ENCODE peak calls at places on chromosomes 12 and 14, in ten cellular contexts. T is AML-193, R is IMR-90, D is NAMALWA, B is left ventricle myocardium superior, H is left lobe of liver, V is pancreas, P is frontal cortex, F is adipocyte, U is T47D. C is an unnamed sample.

GRCh38 chr12:55446334-55446733 is 2.5 kb downstream of the OR6C2 start:
- DNase-seq in T (no peak), B (no peak), F (no peak), D (no peak), P (no peak), H (no peak), U (peak), R (no peak), V (no peak), C (no peak)

GRCh38 chr14:32711103-32711680 is 227.5 kb upstream of the NPAS3 start:
- DNase-seq in D (peak), T (no peak), P (no peak), H (no peak), V (no peak), B (no peak), R (peak), F (peak), U (peak), C (peak)

GRCh38 chr12:19120795-19121194 is 8.7 kb upstream of the PLEKHA5 start:
- DNase-seq in B (no peak), T (no peak), F (peak), P (no peak), U (no peak), D (no peak), R (peak), H (no peak), V (no peak), C (no peak)

GRCh38 chr12:54330442-54330841 is 5.5 kb downstream of the COPZ1 start:
- DNase-seq in F (no peak), P (no peak), R (no peak), B (no peak), D (no peak), U (no peak), V (no peak), H (no peak), T (no peak), C (no peak)

GRCh38 chr14:72583316-72584272 is 310.3 kb downstream of the DPF3 start:
- DNase-seq in B (no peak), F (no peak), D (no peak), T (no peak), H (peak), U (no peak), R (peak), V (no peak), P (no peak), C (peak)

GRCh38 chr14:32203928-32204357 is 874 bp upstream of the RNU6-8 start:
- DNase-seq in R (no peak), H (peak), F (peak), V (no peak), D (peak), U (no peak), P (no peak), T (no peak), B (peak), C (peak)

GRCh38 chr12:67364228-67364627 is 95.1 kb downstream of the CAND1 start:
- DNase-seq in B (peak), F (no peak), H (no peak), T (no peak), R (no peak), V (no peak), P (no peak), D (no peak), U (no peak), C (no peak)

GRCh38 chr14:93959239-93960107 is 16.9 kb downstream of the ASB2 start:
- DNase-seq in T (peak), D (peak), V (no peak), H (no peak), B (peak), P (no peak), R (peak), U (no peak), F (peak), C (peak)

GRCh38 chr14:72332871-72333270 is 400.6 kb downstream of the RGS6 start:
- DNase-seq in T (no peak), F (no peak), D (no peak), B (no peak), H (no peak), V (no peak), R (no peak), P (no peak), U (no peak), C (no peak)

GRCh38 chr12:3273409-3273853 is 196.3 kb downstream of the TSPAN9 start:
- DNase-seq in U (no peak), T (no peak), R (peak), F (peak), D (no peak), V (no peak), H (no peak), P (no peak), B (no peak), C (no peak)

GRCh38 chr12:13591488-13591887 is 389.9 kb downstream of the GRIN2B start:
- DNase-seq in T (no peak), U (no peak), P (no peak), V (no peak), H (no peak), F (no peak), B (no peak), R (no peak), D (no peak), C (no peak)

GRCh38 chr12:71636704-71637115 is 26.9 kb downstream of the ZFC3H1 start:
- DNase-seq in R (peak), H (no peak), F (peak), T (peak), U (peak), B (no peak), V (no peak), P (peak), D (peak), C (peak)

GRCh38 chr14:81384900-81385299 is 15.2 kb downstream of the STON2 start:
- DNase-seq in R (no peak), H (no peak), D (no peak), V (no peak), F (peak), P (no peak), U (no peak), T (no peak), B (no peak), C (peak)

GRCh38 chr12:14213542-14213941 is 151.9 kb upstream of the ATF7IP start:
- DNase-seq in B (no peak), U (no peak), T (no peak), V (no peak), F (no peak), R (no peak), P (no peak), D (no peak), H (no peak), C (no peak)

GRCh38 chr14:68113328-68113930 is 293.9 kb downstream of the RAD51B start:
- DNase-seq in T (no peak), U (no peak), P (no peak), V (no peak), D (no peak), B (no peak), H (no peak), R (no peak), F (peak), C (peak)

GRCh38 chr12:90619943-90620342 is 335.0 kb downstream of the CCER1 start:
- DNase-seq in F (no peak), V (no peak), R (no peak), H (no peak), P (no peak), B (no peak), U (no peak), D (no peak), T (no peak), C (no peak)

GRCh38 chr12:85531345-85531744 is 251.3 kb downstream of the ALX1 start:
- DNase-seq in H (no peak), F (no peak), D (no peak), R (no peak), V (no peak), U (no peak), T (no peak), B (no peak), P (no peak), C (no peak)

GRCh38 chr12:62840311-62840710 is 94.6 kb downstream of the PPM1H start:
- DNase-seq in V (no peak), U (no peak), H (no peak), B (no peak), T (peak), R (no peak), D (no peak), P (no peak), F (peak), C (peak)

GRCh38 chr12:49962861-49963765 is 1.4 kb downstream of the AQP5 start:
- DNase-seq in P (peak), D (no peak), H (peak), R (no peak), U (peak), V (peak), B (peak), F (peak), T (no peak), C (no peak)

GRCh38 chr12:531951-532585 is 72.3 kb downstream of the B4GALNT3 start:
- DNase-seq in D (no peak), U (no peak), T (no peak), F (no peak), H (no peak), R (no peak), V (no peak), P (no peak), B (no peak), C (no peak)

GRCh38 chr12:128840862-128841468 is 12.3 kb upstream of the GLT1D1 start:
- DNase-seq in U (no peak), B (no peak), R (no peak), H (no peak), V (no peak), F (no peak), D (peak), T (no peak), P (no peak), C (no peak)

GRCh38 chr14:31208546-31209424 is 1.2 kb upstream of the HECTD1 start:
- DNase-seq in B (no peak), V (no peak), R (no peak), F (no peak), D (no peak), P (no peak), H (no peak), T (no peak), U (no peak), C (no peak)

GRCh38 chr12:32400114-32400672 is 835 bp downstream of the FGD4 start:
- DNase-seq in H (no peak), F (no peak), V (no peak), U (peak), D (no peak), R (no peak), B (peak), P (no peak), T (no peak), C (peak)

GRCh38 chr14:29463727-29464370 is 463.8 kb downstream of the PRKD1 start:
- DNase-seq in U (no peak), H (no peak), T (no peak), R (no peak), P (no peak), V (no peak), F (no peak), D (no peak), B (no peak), C (peak)

GRCh38 chr14:52043690-52044089 is 25.2 kb downstream of the NID2 start:
- DNase-seq in F (peak), B (peak), V (no peak), D (peak), R (peak), H (no peak), P (no peak), T (no peak), U (peak), C (peak)

GRCh38 chr14:77183896-77184295 is 2.3 kb downstream of the TMEM63C start:
- DNase-seq in B (no peak), T (no peak), U (no peak), P (no peak), H (no peak), D (no peak), F (no peak), V (no peak), R (no peak), C (no peak)

GRCh38 chr14:95011449-95012020 is 145.8 kb downstream of the DICER1 start:
- DNase-seq in U (no peak), V (no peak), H (no peak), P (no peak), D (no peak), B (no peak), F (no peak), R (no peak), T (no peak), C (no peak)

GRCh38 chr14:47674148-47674545 is 1.3 kb downstream of the MDGA2 start:
- DNase-seq in P (no peak), V (peak), B (no peak), R (no peak), H (no peak), T (no peak), F (no peak), U (no peak), D (no peak), C (peak)

GRCh38 chr12:49489720-49490119 is 49.1 kb upstream of the KCNH3 start:
- DNase-seq in D (no peak), H (no peak), P (no peak), U (no peak), V (no peak), F (peak), R (peak), T (no peak), B (no peak), C (peak)

GRCh38 chr14:72810201-72810600 is 83.7 kb downstream of the DPF3 start:
- DNase-seq in U (no peak), V (no peak), T (no peak), F (no peak), P (no peak), B (no peak), D (no peak), R (no peak), H (no peak), C (no peak)

GRCh38 chr14:87667661-87668060 is 325.3 kb downstream of the GALC start:
- DNase-seq in U (no peak), V (no peak), D (no peak), H (no peak), R (no peak), P (no peak), B (no peak), F (no peak), T (no peak), C (no peak)

GRCh38 chr12:64169999-64170398 is 52.1 kb downstream of the KICS2 start:
- DNase-seq in F (no peak), U (peak), H (no peak), P (no peak), B (no peak), V (no peak), R (no peak), T (no peak), D (no peak), C (no peak)

GRCh38 chr12:78398750-78399149 is 465.8 kb upstream of the SYT1 start:
- DNase-seq in H (no peak), V (no peak), R (no peak), P (no peak), T (no peak), F (no peak), U (no peak), D (no peak), B (no peak), C (peak)

GRCh38 chr12:132161046-132161781 is 17.0 kb downstream of the NOC4L start:
- DNase-seq in B (no peak), V (no peak), U (no peak), D (peak), P (no peak), R (peak), F (no peak), H (no peak), T (no peak), C (peak)

GRCh38 chr12:94187351-94187750 is 39.0 kb downstream of the PLXNC1 start:
- DNase-seq in T (no peak), F (peak), H (no peak), U (no peak), B (no peak), P (no peak), V (no peak), R (no peak), D (no peak), C (no peak)

GRCh38 chr12:32181498-32182175 is 75.0 kb downstream of the BICD1 start:
- DNase-seq in V (no peak), B (no peak), T (no peak), H (no peak), D (no peak), U (no peak), R (no peak), F (peak), P (no peak), C (no peak)

GRCh38 chr12:110179291-110179690 is 55.1 kb downstream of the IFT81 start:
- DNase-seq in B (no peak), R (peak), P (no peak), V (no peak), T (no peak), H (no peak), F (peak), U (no peak), D (no peak), C (peak)

C was measured in choroid plexus epithelial cell.